ENCODE peak calls at places on chromosomes 12 and 14, in six cellular contexts. S is A549, B is IMR-90, Y is HepG2, O is SK-N-SH, V is K562. T is an unnamed sample.
A peak's percentile ranks its signal among the peaks of the same experiment; 100 is the strongest.

GRCh38 chr12:3090238-3091029 is 13.3 kb downstream of the TSPAN9 start:
- DNase-seq in S (no peak), B (no peak), Y (peak; percentile 29), O (peak; percentile 3), V (no peak), T (no peak)

GRCh38 chr14:57038689-57039088 is 228.4 kb upstream of the OTX2 start:
- DNase-seq in S (no peak), B (no peak), Y (no peak), O (no peak), V (no peak), T (no peak)

GRCh38 chr12:8831116-8831515 is 8.7 kb downstream of the A2ML1 start:
- DNase-seq in S (no peak), B (no peak), Y (no peak), O (no peak), V (no peak), T (no peak)

GRCh38 chr12:130212384-130212783 is 50.1 kb downstream of the FZD10 start:
- DNase-seq in S (no peak), B (no peak), Y (no peak), O (no peak), V (no peak), T (no peak)

GRCh38 chr14:41385787-41386186 is 220.9 kb upstream of the LRFN5 start:
- DNase-seq in S (no peak), B (no peak), Y (no peak), O (no peak), V (no peak), T (no peak)

GRCh38 chr12:30796891-30797371 is 42.2 kb upstream of the CAPRIN2 start:
- DNase-seq in S (peak; percentile 29), B (peak; percentile 47), Y (no peak), O (peak; percentile 51), V (no peak), T (no peak)

GRCh38 chr12:19431407-19432308 is 7.6 kb upstream of the AEBP2 start:
- DNase-seq in S (peak; percentile 41), B (peak; percentile 88), Y (no peak), O (no peak), V (no peak), T (peak; percentile 30)

GRCh38 chr14:89858084-89858483 is 96.4 kb downstream of the EFCAB11 start:
- DNase-seq in S (no peak), B (no peak), Y (no peak), O (no peak), V (no peak), T (no peak)

GRCh38 chr12:21891763-21892217 is 49.4 kb downstream of the ABCC9 start:
- DNase-seq in S (no peak), B (no peak), Y (no peak), O (no peak), V (no peak), T (no peak)
- TF ChIP-seq SMC3 in S (no peak), B (no peak), Y (no peak), O (no peak), V (no peak), T (no peak)

GRCh38 chr12:27424631-27425230 is 21.8 kb upstream of the SMCO2 start:
- DNase-seq in S (peak; percentile 62), B (peak; percentile 58), Y (peak; percentile 45), O (peak; percentile 19), V (no peak), T (no peak)
- TF ChIP-seq SMC3 in S (peak; percentile 70), B (peak; percentile 61), Y (peak; percentile 43), O (peak; percentile 52), V (no peak), T (peak; percentile 33)

GRCh38 chr12:106757623-106758348 is 16.7 kb upstream of the RIC8B start:
- DNase-seq in S (no peak), B (no peak), Y (peak; percentile 32), O (no peak), V (no peak), T (no peak)

GRCh38 chr12:106758349-106758951 is 16.0 kb upstream of the RIC8B start:
- DNase-seq in S (no peak), B (no peak), Y (no peak), O (no peak), V (no peak), T (no peak)

GRCh38 chr12:106764738-106765137 is 9.7 kb upstream of the RIC8B start:
- DNase-seq in S (peak; percentile 24), B (no peak), Y (no peak), O (no peak), V (no peak), T (no peak)

GRCh38 chr12:106760184-106760531 is 14.3 kb upstream of the RIC8B start:
- DNase-seq in S (no peak), B (peak; percentile 15), Y (no peak), O (no peak), V (no peak), T (peak; percentile 65)

DNA sequence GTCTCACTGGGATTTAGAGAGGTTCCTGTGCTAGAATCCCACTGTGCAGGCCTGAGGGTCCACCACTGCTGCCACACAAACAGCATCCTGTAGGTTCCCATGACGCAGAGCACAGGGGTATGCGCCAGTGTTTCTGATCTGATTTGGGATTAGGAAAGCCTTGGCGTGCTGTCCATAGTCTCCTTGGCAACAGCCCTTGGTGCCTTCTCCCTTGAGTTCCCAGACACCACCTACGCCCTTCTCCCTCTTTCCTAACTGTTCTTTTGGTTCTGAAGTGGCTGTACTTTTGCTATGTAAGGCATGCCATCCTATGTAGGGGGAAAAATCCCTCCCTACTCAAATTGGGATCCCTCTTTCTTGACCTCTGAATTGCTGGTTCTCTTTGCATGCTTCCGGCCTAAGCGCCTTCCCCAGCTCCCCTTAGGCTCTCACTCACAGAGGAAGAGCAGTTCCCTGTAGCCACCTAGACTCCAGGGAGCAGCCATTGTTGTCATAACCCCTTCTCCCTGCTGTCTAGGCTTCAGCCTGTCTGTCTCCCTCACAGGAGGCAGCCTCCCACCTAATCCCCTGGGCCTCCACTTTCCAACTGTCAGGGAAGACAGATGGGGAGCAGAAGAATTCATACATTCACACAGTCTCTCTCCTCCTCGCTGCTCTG is 14.8 kb upstream of the RIC8B start:
- DNase-seq in S (no peak), B (no peak), Y (no peak), O (no peak), V (no peak), T (no peak)
- TF ChIP-seq SMC3 in S (no peak), B (no peak), Y (no peak), O (no peak), V (no peak), T (no peak)

DNA sequence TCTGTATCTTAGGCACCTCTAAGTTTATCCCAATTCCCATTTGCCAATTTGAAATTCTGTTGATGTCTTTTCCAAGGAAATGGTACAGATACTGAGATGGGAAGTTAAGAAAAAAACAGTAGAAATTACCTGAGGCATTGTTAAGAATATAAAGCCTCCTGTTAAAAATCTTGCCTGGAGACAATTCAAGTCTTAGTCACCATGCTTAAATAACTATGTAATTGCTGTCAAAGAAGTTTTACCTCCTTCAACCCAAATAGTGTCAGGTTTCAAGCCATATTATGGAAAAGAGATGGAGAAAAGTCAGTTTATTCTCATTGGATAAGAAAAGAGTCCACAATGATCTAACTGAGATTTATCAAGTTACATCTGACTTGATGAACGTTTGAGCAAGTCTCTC is 974.7 kb downstream of the GALC start:
- DNase-seq in S (no peak), B (peak; percentile 4), Y (no peak), O (no peak), V (no peak), T (no peak)
- TF ChIP-seq SMC3 in S (no peak), B (no peak), Y (no peak), O (no peak), V (no peak), T (no peak)

GRCh38 chr14:64899958-64900357 is 14.3 kb upstream of the CHURC1 start:
- DNase-seq in S (no peak), B (peak; percentile 22), Y (no peak), O (no peak), V (no peak), T (no peak)
- TF ChIP-seq SMC3 in S (no peak), B (no peak), Y (no peak), O (no peak), V (no peak), T (no peak)